ENCODE peak calls at places on chromosome 18, in six cellular contexts. One of them, this sample, is unnamed.

GRCh38 chr18:62938451-62938850 is 223.1 kb downstream of the PHLPP1 start:
- ATAC-seq in left lung: no peak
- ATAC-seq in right cardiac atrium: no peak
- ATAC-seq in heart left ventricle: no peak
- ATAC-seq in GM23338: no peak
- ATAC-seq in heart right ventricle: no peak
- ATAC-seq in this sample: no peak

GRCh38 chr18:48932462-48932818 is 18.3 kb downstream of the SMAD7 start:
- ATAC-seq in right cardiac atrium: no peak
- ATAC-seq in left lung: no peak
- ATAC-seq in heart left ventricle: no peak
- ATAC-seq in GM23338: no peak
- ATAC-seq in heart right ventricle: no peak
- ATAC-seq in this sample: no peak

GRCh38 chr18:31274915-31275314 is 43.0 kb upstream of the DSG1 start:
- ATAC-seq in heart right ventricle: peak
- ATAC-seq in heart left ventricle: peak
- ATAC-seq in right cardiac atrium: peak
- ATAC-seq in GM23338: no peak
- ATAC-seq in left lung: peak
- ATAC-seq in this sample: peak

GRCh38 chr18:49177812-49178211 is 227.0 kb upstream of the SMAD7 start:
- ATAC-seq in GM23338: no peak
- ATAC-seq in heart left ventricle: no peak
- ATAC-seq in left lung: peak
- ATAC-seq in right cardiac atrium: no peak
- ATAC-seq in heart right ventricle: no peak
- ATAC-seq in this sample: no peak

GRCh38 chr18:5058768-5059539 is 138.1 kb downstream of the AKAIN1 start:
- ATAC-seq in heart left ventricle: peak
- ATAC-seq in right cardiac atrium: peak
- ATAC-seq in GM23338: peak
- ATAC-seq in heart right ventricle: peak
- ATAC-seq in left lung: peak
- ATAC-seq in this sample: no peak

GRCh38 chr18:24212939-24213338 is 74.1 kb downstream of the CABYR start:
- ATAC-seq in left lung: peak
- ATAC-seq in heart left ventricle: peak
- ATAC-seq in right cardiac atrium: peak
- ATAC-seq in GM23338: no peak
- ATAC-seq in heart right ventricle: peak
- ATAC-seq in this sample: peak

GRCh38 chr18:62829936-62830335 is 114.6 kb downstream of the PHLPP1 start:
- ATAC-seq in heart right ventricle: no peak
- ATAC-seq in right cardiac atrium: no peak
- ATAC-seq in heart left ventricle: no peak
- ATAC-seq in left lung: no peak
- ATAC-seq in GM23338: no peak
- ATAC-seq in this sample: no peak

GRCh38 chr18:58793361-58793760 is 71.3 kb upstream of the ZNF532 start:
- ATAC-seq in left lung: peak
- ATAC-seq in GM23338: no peak
- ATAC-seq in right cardiac atrium: no peak
- ATAC-seq in heart right ventricle: no peak
- ATAC-seq in heart left ventricle: no peak
- ATAC-seq in this sample: peak

GRCh38 chr18:56890632-56891031 is 239.5 kb downstream of the WDR7 start:
- ATAC-seq in right cardiac atrium: no peak
- ATAC-seq in left lung: peak
- ATAC-seq in heart right ventricle: peak
- ATAC-seq in heart left ventricle: no peak
- ATAC-seq in GM23338: peak
- ATAC-seq in this sample: no peak

GRCh38 chr18:9855686-9856085 is 30.1 kb upstream of the TXNDC2 start:
- ATAC-seq in right cardiac atrium: no peak
- ATAC-seq in GM23338: no peak
- ATAC-seq in heart left ventricle: no peak
- ATAC-seq in left lung: peak
- ATAC-seq in heart right ventricle: no peak
- ATAC-seq in this sample: peak

GRCh38 chr18:8277270-8277669 is 332.0 kb upstream of the RAB12 start:
- ATAC-seq in left lung: no peak
- ATAC-seq in GM23338: no peak
- ATAC-seq in right cardiac atrium: no peak
- ATAC-seq in heart right ventricle: no peak
- ATAC-seq in heart left ventricle: no peak
- ATAC-seq in this sample: no peak

GRCh38 chr18:27931563-27931962 is 245.4 kb downstream of the CDH2 start:
- ATAC-seq in heart right ventricle: no peak
- ATAC-seq in GM23338: no peak
- ATAC-seq in right cardiac atrium: no peak
- ATAC-seq in heart left ventricle: no peak
- ATAC-seq in left lung: no peak
- ATAC-seq in this sample: no peak

GRCh38 chr18:4004176-4004829 is 450.8 kb downstream of the DLGAP1 start:
- ATAC-seq in GM23338: no peak
- ATAC-seq in left lung: no peak
- ATAC-seq in heart right ventricle: no peak
- ATAC-seq in heart left ventricle: no peak
- ATAC-seq in right cardiac atrium: no peak
- ATAC-seq in this sample: no peak

GRCh38 chr18:26777316-26778053 is 88.0 kb downstream of the AQP4 start:
- ATAC-seq in heart left ventricle: no peak
- ATAC-seq in right cardiac atrium: no peak
- ATAC-seq in left lung: no peak
- ATAC-seq in heart right ventricle: no peak
- ATAC-seq in GM23338: peak
- ATAC-seq in this sample: no peak

GRCh38 chr18:55338955-55339662 is 248.9 kb downstream of the TCF4 start:
- ATAC-seq in right cardiac atrium: no peak
- ATAC-seq in heart right ventricle: peak
- ATAC-seq in left lung: peak
- ATAC-seq in GM23338: no peak
- ATAC-seq in heart left ventricle: peak
- ATAC-seq in this sample: no peak

GRCh38 chr18:80192653-80193385 is 54.5 kb downstream of the PARD6G start:
- ATAC-seq in left lung: no peak
- ATAC-seq in GM23338: no peak
- ATAC-seq in heart right ventricle: no peak
- ATAC-seq in right cardiac atrium: no peak
- ATAC-seq in heart left ventricle: no peak
- ATAC-seq in this sample: no peak

GRCh38 chr18:47970664-47971523 is 40.4 kb upstream of the SMAD2 start:
- ATAC-seq in heart right ventricle: no peak
- ATAC-seq in right cardiac atrium: no peak
- ATAC-seq in GM23338: no peak
- ATAC-seq in left lung: peak
- ATAC-seq in heart left ventricle: no peak
- ATAC-seq in this sample: peak

GRCh38 chr18:48002933-48003365 is 72.5 kb upstream of the SMAD2 start:
- ATAC-seq in left lung: peak
- ATAC-seq in GM23338: no peak
- ATAC-seq in right cardiac atrium: peak
- ATAC-seq in heart left ventricle: peak
- ATAC-seq in heart right ventricle: peak
- ATAC-seq in this sample: peak

GRCh38 chr18:58657081-58657480 is 14.2 kb upstream of the MALT1 start:
- ATAC-seq in left lung: no peak
- ATAC-seq in heart left ventricle: no peak
- ATAC-seq in heart right ventricle: no peak
- ATAC-seq in right cardiac atrium: no peak
- ATAC-seq in GM23338: no peak
- ATAC-seq in this sample: no peak

GRCh38 chr18:64589000-64589399 is 440.1 kb upstream of the LINC00305 start:
- ATAC-seq in heart right ventricle: no peak
- ATAC-seq in right cardiac atrium: no peak
- ATAC-seq in left lung: no peak
- ATAC-seq in heart left ventricle: no peak
- ATAC-seq in GM23338: no peak
- ATAC-seq in this sample: no peak

GRCh38 chr18:5546660-5547059 is 2.9 kb upstream of the EPB41L3 start:
- ATAC-seq in left lung: peak
- ATAC-seq in heart left ventricle: peak
- ATAC-seq in heart right ventricle: peak
- ATAC-seq in GM23338: peak
- ATAC-seq in right cardiac atrium: peak
- ATAC-seq in this sample: peak

GRCh38 chr18:77164762-77165485 is 32.3 kb upstream of the MBP start:
- ATAC-seq in GM23338: no peak
- ATAC-seq in heart left ventricle: no peak
- ATAC-seq in right cardiac atrium: no peak
- ATAC-seq in left lung: no peak
- ATAC-seq in heart right ventricle: peak
- ATAC-seq in this sample: no peak

GRCh38 chr18:9690418-9691178 is 17.5 kb upstream of the RAB31 start:
- ATAC-seq in right cardiac atrium: no peak
- ATAC-seq in heart right ventricle: no peak
- ATAC-seq in left lung: no peak
- ATAC-seq in GM23338: no peak
- ATAC-seq in heart left ventricle: no peak
- ATAC-seq in this sample: no peak

GRCh38 chr18:30444544-30444943 is 598.0 kb downstream of the DSC3 start:
- ATAC-seq in GM23338: no peak
- ATAC-seq in heart left ventricle: no peak
- ATAC-seq in left lung: no peak
- ATAC-seq in heart right ventricle: no peak
- ATAC-seq in right cardiac atrium: no peak
- ATAC-seq in this sample: no peak

GRCh38 chr18:41532344-41533086 is 422.5 kb upstream of the PIK3C3 start:
- ATAC-seq in left lung: no peak
- ATAC-seq in heart right ventricle: no peak
- ATAC-seq in GM23338: peak
- ATAC-seq in heart left ventricle: no peak
- ATAC-seq in right cardiac atrium: no peak
- ATAC-seq in this sample: no peak

GRCh38 chr18:926946-927345 is 22.3 kb downstream of the ADCYAP1 start:
- ATAC-seq in heart right ventricle: no peak
- ATAC-seq in GM23338: no peak
- ATAC-seq in right cardiac atrium: no peak
- ATAC-seq in heart left ventricle: no peak
- ATAC-seq in left lung: no peak
- ATAC-seq in this sample: no peak

GRCh38 chr18:68172842-68173549 is 541.9 kb downstream of the TMX3 start:
- ATAC-seq in heart right ventricle: no peak
- ATAC-seq in right cardiac atrium: no peak
- ATAC-seq in GM23338: peak
- ATAC-seq in heart left ventricle: no peak
- ATAC-seq in left lung: no peak
- ATAC-seq in this sample: no peak

GRCh38 chr18:11533513-11533890 is 75.9 kb upstream of the SLC35G4 start:
- ATAC-seq in left lung: no peak
- ATAC-seq in heart right ventricle: no peak
- ATAC-seq in heart left ventricle: no peak
- ATAC-seq in right cardiac atrium: no peak
- ATAC-seq in GM23338: no peak
- ATAC-seq in this sample: no peak

This sample was measured in esophagus mucosa.